ENCODE peak calls at places on chromosomes 13 and 19, in ten cellular contexts. T, G, Y, L, S, A, J, H, D and F are unnamed samples.

GRCh38 chr13:32527151-32527550 is 11.4 kb downstream of the N4BP2L2 start:
- DNase-seq in A (no peak), D (no peak), T (no peak), G (no peak), L (no peak), J (no peak), S (no peak), Y (no peak), H (no peak), F (no peak)

GRCh38 chr13:28494537-28494860 is 429 bp downstream of the FLT1 start:
- DNase-seq in T (no peak), L (no peak), D (no peak), Y (no peak), A (peak; percentile 66), S (no peak), J (no peak), H (peak; percentile 37), G (peak; percentile 42), F (peak; percentile 31)

GRCh38 chr19:44371815-44372480 is 15.5 kb upstream of the ZNF112 start:
- DNase-seq in H (no peak), T (no peak), G (no peak), A (no peak), L (no peak), S (no peak), D (no peak), Y (no peak), J (no peak), F (no peak)

GRCh38 chr19:42467437-42467760 is 24.7 kb upstream of the CXCL17 start:
- DNase-seq in T (peak; percentile 0), J (no peak), A (no peak), D (no peak), G (no peak), S (no peak), L (no peak), H (peak; percentile 39), Y (no peak), F (no peak)

GRCh38 chr19:11984986-11985385 is 20.1 kb downstream of the ZNF763 start:
- DNase-seq in T (no peak), H (no peak), L (peak; percentile 57), D (no peak), J (no peak), Y (peak; percentile 23), G (peak; percentile 26), A (peak; percentile 36), S (no peak), F (no peak)

GRCh38 chr13:112067871-112068305 is 939 bp downstream of the SOX1 start:
- DNase-seq in Y (peak; percentile 79), G (no peak), A (peak; percentile 38), H (no peak), T (no peak), L (peak; percentile 82), S (peak; percentile 14), D (no peak), J (peak; percentile 48), F (no peak)

GRCh38 chr13:72952529-72953141 is 106.2 kb upstream of the KLF5 start:
- DNase-seq in Y (no peak), A (no peak), T (no peak), G (no peak), S (no peak), D (no peak), L (peak; percentile 52), J (no peak), H (no peak), F (no peak)

GRCh38 chr19:18856385-18857126 is 24.8 kb downstream of the UPF1 start:
- DNase-seq in T (no peak), L (peak; percentile 71), S (peak; percentile 58), A (no peak), G (no peak), D (peak; percentile 51), H (peak; percentile 55), J (no peak), Y (peak; percentile 48), F (peak; percentile 40)

GRCh38 chr19:32865326-32865725 is 4.2 kb downstream of the SLC7A9 start:
- DNase-seq in D (no peak), G (no peak), T (no peak), S (no peak), H (no peak), Y (no peak), A (no peak), J (peak; percentile 18), L (no peak), F (no peak)

GRCh38 chr19:42427313-42427712 is at the start of gene LIPE:
- DNase-seq in S (peak; percentile 38), J (no peak), L (no peak), A (no peak), Y (no peak), T (no peak), G (no peak), D (peak; percentile 43), H (no peak), F (no peak)

GRCh38 chr13:57629821-57630235 is 1.7 kb upstream of the PCDH17 start:
- DNase-seq in D (peak; percentile 67), A (peak; percentile 31), T (peak; percentile 95), J (peak; percentile 84), L (peak; percentile 99), Y (peak; percentile 93), G (peak; percentile 20), S (peak; percentile 84), H (peak; percentile 84), F (peak; percentile 80)

GRCh38 chr13:99314640-99315176 is 7.5 kb upstream of the GPR183 start:
- DNase-seq in J (no peak), T (no peak), L (no peak), S (peak; percentile 36), D (no peak), A (no peak), H (peak; percentile 44), G (no peak), Y (no peak), F (peak; percentile 39)

GRCh38 chr13:68128297-68128915 is 898.3 kb upstream of the PCDH9 start:
- DNase-seq in S (no peak), D (no peak), Y (no peak), H (no peak), L (no peak), J (peak; percentile 61), T (no peak), A (no peak), G (no peak), F (no peak)

GRCh38 chr19:4987692-4988370 is 18.9 kb downstream of the KDM4B start:
- DNase-seq in Y (no peak), G (no peak), A (no peak), S (peak; percentile 41), H (peak; percentile 48), L (no peak), D (no peak), T (no peak), J (no peak), F (peak; percentile 17)

GRCh38 chr19:4007836-4008539 is 452 bp downstream of the PIAS4 start:
- DNase-seq in A (no peak), S (peak; percentile 19), J (peak; percentile 86), G (no peak), Y (no peak), T (no peak), H (no peak), L (peak; percentile 65), D (no peak), F (peak; percentile 23)

GRCh38 chr13:96817336-96817941 is 176.8 kb downstream of the OXGR1 start:
- DNase-seq in T (no peak), A (no peak), H (peak; percentile 52), G (no peak), L (no peak), J (no peak), D (peak; percentile 55), Y (no peak), S (peak; percentile 31), F (peak; percentile 66)

GRCh38 chr19:3132971-3133792 is 2.7 kb upstream of the GNA15 start:
- DNase-seq in Y (peak; percentile 52), H (peak; percentile 24), D (peak; percentile 7), J (no peak), T (no peak), A (peak; percentile 85), L (peak; percentile 48), S (peak; percentile 29), G (peak; percentile 81), F (peak; percentile 37)

GRCh38 chr19:41310031-41310831 is at the start of gene CCDC97:
- DNase-seq in L (peak; percentile 95), S (peak; percentile 90), G (peak; percentile 93), T (peak; percentile 97), J (peak; percentile 96), Y (peak; percentile 95), A (peak; percentile 93), D (peak; percentile 92), H (peak; percentile 90), F (peak; percentile 92)

GRCh38 chr19:29505034-29505824 is 20.6 kb upstream of the VSTM2B start:
- DNase-seq in G (no peak), T (no peak), H (no peak), J (peak; percentile 67), D (no peak), Y (peak; percentile 54), A (no peak), L (no peak), S (no peak), F (no peak)

DNA sequence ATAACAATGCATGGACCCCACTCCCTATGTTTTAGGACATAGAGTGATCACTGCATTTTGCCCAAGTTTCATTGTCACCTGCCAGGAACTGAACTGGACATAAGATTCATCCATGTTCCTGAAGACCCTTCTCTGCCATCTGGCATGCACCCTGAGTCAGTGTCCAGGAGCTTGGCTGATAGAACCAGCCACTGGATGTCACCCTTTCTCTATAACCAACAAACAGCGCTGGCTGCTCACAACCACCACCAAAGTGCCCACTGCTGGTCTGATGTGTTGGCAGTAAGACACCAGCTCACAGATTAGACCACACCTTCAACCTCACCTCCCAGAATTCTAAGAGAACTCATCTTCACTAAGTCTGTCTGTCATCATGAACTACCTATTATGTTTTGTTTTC is 333.4 kb downstream of the ITGBL1 start:
- DNase-seq in H (peak; percentile 3), A (no peak), L (peak; percentile 85), T (no peak), D (no peak), Y (no peak), J (no peak), S (no peak), G (no peak), F (peak; percentile 27)
- TF ChIP-seq CTCF in H (no peak), A (no peak), L (peak; percentile 84), T (no peak), D (no peak), Y (no peak), J (no peak), S (no peak), G (no peak), F (no peak)

GRCh38 chr19:681638-682037 is 5.4 kb downstream of the FSTL3 start:
- DNase-seq in A (no peak), G (no peak), H (no peak), J (no peak), Y (no peak), D (no peak), T (no peak), L (no peak), S (no peak), F (no peak)
- TF ChIP-seq CTCF in A (no peak), G (no peak), H (no peak), J (no peak), Y (no peak), D (no peak), T (no peak), L (no peak), S (no peak), F (no peak)

GRCh38 chr13:102846261-102847015 is 606 bp downstream of the ERCC5 start:
- DNase-seq in J (peak; percentile 89), D (peak; percentile 54), L (peak; percentile 53), S (peak; percentile 49), T (peak; percentile 88), A (peak; percentile 24), G (peak; percentile 29), H (peak; percentile 43), Y (peak; percentile 81), F (peak; percentile 38)
- TF ChIP-seq CTCF in J (no peak), D (peak; percentile 6), L (no peak), S (no peak), T (no peak), A (no peak), G (no peak), H (no peak), Y (no peak), F (no peak)

GRCh38 chr19:49761625-49762311 is 1.3 kb downstream of the TSKS start:
- DNase-seq in S (peak; percentile 81), J (no peak), H (peak; percentile 74), T (no peak), Y (no peak), G (no peak), D (peak; percentile 90), A (no peak), L (peak; percentile 78), F (peak; percentile 86)
- TF ChIP-seq CTCF in S (peak; percentile 49), J (no peak), H (peak; percentile 40), T (no peak), Y (no peak), G (no peak), D (peak; percentile 66), A (no peak), L (peak; percentile 53), F (peak; percentile 39)